ENCODE peak calls at places on chromosomes 11 and 22, in ten cellular contexts. C is HAP-1; T is suprapubic skin; I is naive thymus-derived CD8-positive, alpha-beta T cell; O is myocyte; Q is stimulated activated CD8-positive, alpha-beta memory T cell treated with anti-CD3 and anti-CD28 coated beads, Interleukin-4, amount 100 ng/mL, for 48 hours; U is heart left ventricle; E is EL; A is NCI-H1417; B is left cardiac atrium. V is an unnamed sample.
A peak's percentile ranks its signal among the peaks of the same experiment; 100 is the strongest.

GRCh38 chr11:12410006-12410728 is 32.8 kb downstream of the PARVA start:
- DNase-seq in C (peak; percentile 34), T (no peak), I (no peak), O (peak; percentile 88), Q (no peak), U (no peak), E (peak; percentile 69), A (peak; percentile 56), B (no peak), V (peak; percentile 21)

GRCh38 chr11:34358258-34358665 is 452 bp upstream of the ABTB2 start:
- DNase-seq in C (peak; percentile 87), T (no peak), I (no peak), O (no peak), Q (no peak), U (peak; percentile 74), E (peak; percentile 71), A (peak; percentile 91), B (peak; percentile 61), V (peak; percentile 82)

GRCh38 chr11:81989093-81989492 is 744.6 kb downstream of the FAM181B start:
- DNase-seq in C (no peak), T (no peak), I (no peak), O (no peak), Q (no peak), U (no peak), E (no peak), A (no peak), B (no peak), V (no peak)

GRCh38 chr11:41413843-41414242 is 45.6 kb downstream of the LRRC4C start:
- DNase-seq in C (no peak), T (no peak), I (no peak), O (no peak), Q (no peak), U (no peak), E (no peak), A (no peak), B (no peak), V (no peak)

GRCh38 chr11:32090774-32091370 is at the start of gene RCN1:
- DNase-seq in C (peak; percentile 67), T (no peak), I (peak; percentile 3), O (peak; percentile 90), Q (peak; percentile 57), U (peak; percentile 86), E (peak; percentile 88), A (peak; percentile 84), B (peak; percentile 79), V (peak; percentile 57)

GRCh38 chr22:22684605-22685561 is 40.5 kb downstream of the GGTLC2 start:
- DNase-seq in C (no peak), T (no peak), I (no peak), O (peak; percentile 26), Q (peak; percentile 33), U (no peak), E (peak; percentile 39), A (peak; percentile 5), B (no peak), V (no peak)

GRCh38 chr11:121540627-121541026 is 87.9 kb upstream of the SORL1-AS1 start:
- DNase-seq in C (no peak), T (no peak), I (no peak), O (no peak), Q (no peak), U (no peak), E (no peak), A (peak; percentile 38), B (no peak), V (no peak)

GRCh38 chr11:12361650-12362049 is 15.7 kb upstream of the PARVA start:
- DNase-seq in C (no peak), T (no peak), I (no peak), O (no peak), Q (no peak), U (no peak), E (no peak), A (peak; percentile 68), B (no peak), V (no peak)

GRCh38 chr11:103546236-103546635 is 437.0 kb downstream of the DYNC2H1 start:
- DNase-seq in C (no peak), T (no peak), I (no peak), O (peak; percentile 59), Q (no peak), U (no peak), E (peak; percentile 53), A (peak; percentile 93), B (no peak), V (no peak)

GRCh38 chr11:44112083-44112865 is 16.8 kb downstream of the EXT2 start:
- DNase-seq in C (no peak), T (no peak), I (no peak), O (peak; percentile 73), Q (no peak), U (peak; percentile 62), E (peak; percentile 84), A (peak; percentile 78), B (peak; percentile 63), V (no peak)

GRCh38 chr11:10900686-10901415 is 43.0 kb upstream of the ZBED5 start:
- DNase-seq in C (no peak), T (no peak), I (no peak), O (peak; percentile 95), Q (no peak), U (no peak), E (no peak), A (peak; percentile 54), B (no peak), V (peak; percentile 39)

GRCh38 chr11:108559904-108560303 is 33.7 kb downstream of the EXPH5 start:
- DNase-seq in C (no peak), T (no peak), I (no peak), O (peak; percentile 34), Q (no peak), U (no peak), E (peak; percentile 70), A (no peak), B (no peak), V (no peak)

GRCh38 chr22:48251629-48252028 is 1489.2 kb downstream of the TBC1D22A start:
- DNase-seq in C (no peak), T (peak; percentile 13), I (no peak), O (no peak), Q (no peak), U (no peak), E (no peak), A (no peak), B (no peak), V (no peak)

GRCh38 chr11:15663778-15664218 is 549.1 kb downstream of the INSC start:
- DNase-seq in C (no peak), T (no peak), I (no peak), O (no peak), Q (no peak), U (no peak), E (no peak), A (peak; percentile 93), B (no peak), V (no peak)

GRCh38 chr22:49329636-49330035 is 498.0 kb downstream of the BRD1 start:
- DNase-seq in C (no peak), T (peak; percentile 41), I (no peak), O (no peak), Q (peak; percentile 5), U (no peak), E (no peak), A (no peak), B (no peak), V (no peak)

GRCh38 chr11:80595011-80595410 is 1154.2 kb upstream of the TENM4 start:
- DNase-seq in C (no peak), T (no peak), I (no peak), O (no peak), Q (no peak), U (no peak), E (no peak), A (no peak), B (no peak), V (no peak)

GRCh38 chr11:117618956-117619355 is 178.1 kb downstream of the DSCAML1 start:
- DNase-seq in C (no peak), T (no peak), I (no peak), O (peak; percentile 0), Q (no peak), U (no peak), E (no peak), A (peak; percentile 64), B (no peak), V (no peak)

GRCh38 chr11:115052601-115053000 is 374.3 kb downstream of the NXPE2 start:
- DNase-seq in C (no peak), T (no peak), I (no peak), O (no peak), Q (no peak), U (no peak), E (no peak), A (no peak), B (no peak), V (no peak)

GRCh38 chr11:13338437-13339069 is 61.0 kb downstream of the BMAL1 start:
- DNase-seq in C (no peak), T (no peak), I (no peak), O (no peak), Q (peak; percentile 42), U (no peak), E (peak; percentile 78), A (no peak), B (no peak), V (peak; percentile 81)

GRCh38 chr11:76665172-76665571 is 5.4 kb downstream of the LRRC32 start:
- DNase-seq in C (no peak), T (peak; percentile 75), I (no peak), O (no peak), Q (no peak), U (no peak), E (no peak), A (no peak), B (peak; percentile 15), V (no peak)

GRCh38 chr11:86799680-86800075 is 664 bp upstream of the PRSS23 start:
- DNase-seq in C (no peak), T (no peak), I (no peak), O (no peak), Q (no peak), U (no peak), E (peak; percentile 31), A (no peak), B (no peak), V (no peak)

V was measured in A549.